ENCODE peak calls at places on chromosomes 13 and 19, in eight cellular contexts. One of them, this sample, is unnamed.

GRCh38 chr19:920051-920857 is 3.1 kb downstream of the KISS1R start:
- DNase-seq in frontal cortex: no peak
- DNase-seq in AG04450: no peak
- DNase-seq in activated naive CD8-positive, alpha-beta T cell treated with anti-CD3 and anti-CD28 coated beads, Interleukin-2, amount 10 ng/mL, durations not matched to agents 7 days and 5 days: peak; percentile 80
- DNase-seq in cardiac fibroblast: no peak
- DNase-seq in glutamatergic neuron: no peak
- DNase-seq in T-helper 17 cell: peak; percentile 60
- DNase-seq in amniotic stem cell: no peak
- DNase-seq in this sample: no peak

GRCh38 chr19:36182612-36183454 is 30.6 kb upstream of the COX7A1 start:
- DNase-seq in frontal cortex: no peak
- DNase-seq in AG04450: no peak
- DNase-seq in activated naive CD8-positive, alpha-beta T cell treated with anti-CD3 and anti-CD28 coated beads, Interleukin-2, amount 10 ng/mL, durations not matched to agents 7 days and 5 days: no peak
- DNase-seq in cardiac fibroblast: peak; percentile 39
- DNase-seq in glutamatergic neuron: no peak
- DNase-seq in T-helper 17 cell: no peak
- DNase-seq in amniotic stem cell: no peak
- DNase-seq in this sample: no peak

GRCh38 chr19:13366529-13367143 is 139.6 kb downstream of the CACNA1A start:
- DNase-seq in frontal cortex: no peak
- DNase-seq in AG04450: no peak
- DNase-seq in activated naive CD8-positive, alpha-beta T cell treated with anti-CD3 and anti-CD28 coated beads, Interleukin-2, amount 10 ng/mL, durations not matched to agents 7 days and 5 days: no peak
- DNase-seq in cardiac fibroblast: peak; percentile 58
- DNase-seq in glutamatergic neuron: peak; percentile 17
- DNase-seq in T-helper 17 cell: no peak
- DNase-seq in amniotic stem cell: no peak
- DNase-seq in this sample: peak; percentile 23

GRCh38 chr19:30367001-30367400 is 5.2 kb upstream of the ZNF536 start:
- DNase-seq in frontal cortex: no peak
- DNase-seq in AG04450: no peak
- DNase-seq in activated naive CD8-positive, alpha-beta T cell treated with anti-CD3 and anti-CD28 coated beads, Interleukin-2, amount 10 ng/mL, durations not matched to agents 7 days and 5 days: no peak
- DNase-seq in cardiac fibroblast: no peak
- DNase-seq in glutamatergic neuron: no peak
- DNase-seq in T-helper 17 cell: no peak
- DNase-seq in amniotic stem cell: no peak
- DNase-seq in this sample: no peak

GRCh38 chr13:97911311-97912138 is 42.0 kb upstream of the IPO5 start:
- DNase-seq in frontal cortex: no peak
- DNase-seq in AG04450: no peak
- DNase-seq in activated naive CD8-positive, alpha-beta T cell treated with anti-CD3 and anti-CD28 coated beads, Interleukin-2, amount 10 ng/mL, durations not matched to agents 7 days and 5 days: no peak
- DNase-seq in cardiac fibroblast: peak; percentile 59
- DNase-seq in glutamatergic neuron: peak; percentile 25
- DNase-seq in T-helper 17 cell: no peak
- DNase-seq in amniotic stem cell: no peak
- DNase-seq in this sample: peak; percentile 60

GRCh38 chr19:40614595-40615411 is 13.6 kb downstream of the LTBP4 start:
- DNase-seq in frontal cortex: no peak
- DNase-seq in AG04450: peak; percentile 96
- DNase-seq in activated naive CD8-positive, alpha-beta T cell treated with anti-CD3 and anti-CD28 coated beads, Interleukin-2, amount 10 ng/mL, durations not matched to agents 7 days and 5 days: peak; percentile 78
- DNase-seq in cardiac fibroblast: peak; percentile 97
- DNase-seq in glutamatergic neuron: peak; percentile 83
- DNase-seq in T-helper 17 cell: peak; percentile 68
- DNase-seq in amniotic stem cell: peak; percentile 96
- DNase-seq in this sample: peak; percentile 98

GRCh38 chr19:35856546-35857149 is at the start of gene KIRREL2:
- DNase-seq in frontal cortex: no peak
- DNase-seq in AG04450: no peak
- DNase-seq in activated naive CD8-positive, alpha-beta T cell treated with anti-CD3 and anti-CD28 coated beads, Interleukin-2, amount 10 ng/mL, durations not matched to agents 7 days and 5 days: peak; percentile 74
- DNase-seq in cardiac fibroblast: no peak
- DNase-seq in glutamatergic neuron: peak; percentile 85
- DNase-seq in T-helper 17 cell: no peak
- DNase-seq in amniotic stem cell: no peak
- DNase-seq in this sample: no peak

GRCh38 chr19:53101518-53101917 is 1.7 kb downstream of the ZNF160 start:
- DNase-seq in frontal cortex: no peak
- DNase-seq in AG04450: no peak
- DNase-seq in activated naive CD8-positive, alpha-beta T cell treated with anti-CD3 and anti-CD28 coated beads, Interleukin-2, amount 10 ng/mL, durations not matched to agents 7 days and 5 days: no peak
- DNase-seq in cardiac fibroblast: peak; percentile 24
- DNase-seq in glutamatergic neuron: no peak
- DNase-seq in T-helper 17 cell: no peak
- DNase-seq in amniotic stem cell: no peak
- DNase-seq in this sample: peak; percentile 13

GRCh38 chr13:24007979-24008620 is 110.8 kb upstream of the C1QTNF9B start:
- DNase-seq in frontal cortex: no peak
- DNase-seq in AG04450: no peak
- DNase-seq in activated naive CD8-positive, alpha-beta T cell treated with anti-CD3 and anti-CD28 coated beads, Interleukin-2, amount 10 ng/mL, durations not matched to agents 7 days and 5 days: no peak
- DNase-seq in cardiac fibroblast: no peak
- DNase-seq in glutamatergic neuron: no peak
- DNase-seq in T-helper 17 cell: no peak
- DNase-seq in amniotic stem cell: no peak
- DNase-seq in this sample: no peak

GRCh38 chr13:45194081-45194939 is 6.5 kb downstream of the KCTD4 start:
- DNase-seq in frontal cortex: peak; percentile 16
- DNase-seq in AG04450: no peak
- DNase-seq in activated naive CD8-positive, alpha-beta T cell treated with anti-CD3 and anti-CD28 coated beads, Interleukin-2, amount 10 ng/mL, durations not matched to agents 7 days and 5 days: no peak
- DNase-seq in cardiac fibroblast: peak; percentile 67
- DNase-seq in glutamatergic neuron: peak; percentile 37
- DNase-seq in T-helper 17 cell: no peak
- DNase-seq in amniotic stem cell: no peak
- DNase-seq in this sample: no peak

GRCh38 chr19:55047951-55048350 is 9.9 kb upstream of the GP6 start:
- DNase-seq in frontal cortex: no peak
- DNase-seq in AG04450: no peak
- DNase-seq in activated naive CD8-positive, alpha-beta T cell treated with anti-CD3 and anti-CD28 coated beads, Interleukin-2, amount 10 ng/mL, durations not matched to agents 7 days and 5 days: no peak
- DNase-seq in cardiac fibroblast: no peak
- DNase-seq in glutamatergic neuron: no peak
- DNase-seq in T-helper 17 cell: no peak
- DNase-seq in amniotic stem cell: no peak
- DNase-seq in this sample: no peak

GRCh38 chr13:24491853-24492252 is 20.7 kb downstream of the PARP4 start:
- DNase-seq in frontal cortex: no peak
- DNase-seq in AG04450: no peak
- DNase-seq in activated naive CD8-positive, alpha-beta T cell treated with anti-CD3 and anti-CD28 coated beads, Interleukin-2, amount 10 ng/mL, durations not matched to agents 7 days and 5 days: no peak
- DNase-seq in cardiac fibroblast: no peak
- DNase-seq in glutamatergic neuron: no peak
- DNase-seq in T-helper 17 cell: no peak
- DNase-seq in amniotic stem cell: no peak
- DNase-seq in this sample: no peak

GRCh38 chr19:246551-246950 is 44.7 kb downstream of the PLPP2 start:
- DNase-seq in frontal cortex: no peak
- DNase-seq in AG04450: no peak
- DNase-seq in activated naive CD8-positive, alpha-beta T cell treated with anti-CD3 and anti-CD28 coated beads, Interleukin-2, amount 10 ng/mL, durations not matched to agents 7 days and 5 days: peak; percentile 52
- DNase-seq in cardiac fibroblast: no peak
- DNase-seq in glutamatergic neuron: no peak
- DNase-seq in T-helper 17 cell: no peak
- DNase-seq in amniotic stem cell: no peak
- DNase-seq in this sample: no peak

GRCh38 chr13:46801831-46802230 is 4.9 kb upstream of the ESD start:
- DNase-seq in frontal cortex: no peak
- DNase-seq in AG04450: no peak
- DNase-seq in activated naive CD8-positive, alpha-beta T cell treated with anti-CD3 and anti-CD28 coated beads, Interleukin-2, amount 10 ng/mL, durations not matched to agents 7 days and 5 days: no peak
- DNase-seq in cardiac fibroblast: peak; percentile 18
- DNase-seq in glutamatergic neuron: no peak
- DNase-seq in T-helper 17 cell: no peak
- DNase-seq in amniotic stem cell: no peak
- DNase-seq in this sample: peak; percentile 22

This sample was measured in foreskin fibroblast.